ENCODE peak calls at places on chromosomes 5 and 9, in ten cellular contexts. Y, A, O, X, T, S, D, G, M and U are unnamed samples.

GRCh38 chr9:86600291-86600690 is 246.1 kb upstream of the TUT7 start:
- DNase-seq in Y (peak; percentile 58), A (no peak), O (no peak), X (no peak), T (no peak), S (no peak), D (no peak), G (no peak), M (no peak), U (no peak)

GRCh38 chr5:107389130-107389553 is 281.6 kb downstream of the EFNA5 start:
- DNase-seq in Y (peak; percentile 54), A (no peak), O (no peak), X (no peak), T (no peak), S (no peak), D (no peak), G (no peak), M (peak; percentile 9), U (no peak)

GRCh38 chr5:75434107-75434506 is 77.3 kb downstream of the CERT1 start:
- DNase-seq in Y (peak; percentile 17), A (no peak), O (no peak), X (no peak), T (no peak), S (no peak), D (no peak), G (no peak), M (no peak), U (no peak)

GRCh38 chr9:70053864-70054263 is 10.2 kb downstream of the MAMDC2 start:
- DNase-seq in Y (no peak), A (no peak), O (no peak), X (no peak), T (no peak), S (no peak), D (peak; percentile 23), G (peak; percentile 53), M (peak; percentile 32), U (no peak)

GRCh38 chr5:80711216-80711615 is 56.4 kb upstream of the DHFR start:
- DNase-seq in Y (no peak), A (no peak), O (no peak), X (no peak), T (no peak), S (no peak), D (no peak), G (no peak), M (no peak), U (no peak)

GRCh38 chr9:134403682-134404301 is 77.5 kb downstream of the RXRA start:
- DNase-seq in Y (peak; percentile 87), A (peak; percentile 91), O (no peak), X (peak; percentile 90), T (peak; percentile 85), S (peak; percentile 80), D (peak; percentile 84), G (peak; percentile 89), M (peak; percentile 90), U (peak; percentile 87)

GRCh38 chr9:137023583-137023991 is 4.5 kb downstream of the ABCA2 start:
- DNase-seq in Y (no peak), A (no peak), O (no peak), X (no peak), T (no peak), S (no peak), D (no peak), G (no peak), M (no peak), U (no peak)

GRCh38 chr9:77731930-77732329 is 83.8 kb upstream of the GNA14 start:
- DNase-seq in Y (no peak), A (no peak), O (no peak), X (no peak), T (no peak), S (no peak), D (no peak), G (no peak), M (no peak), U (no peak)

GRCh38 chr5:180303226-180304015 is 11.5 kb upstream of the MAPK9 start:
- DNase-seq in Y (no peak), A (no peak), O (no peak), X (no peak), T (no peak), S (no peak), D (no peak), G (no peak), M (peak; percentile 21), U (no peak)

GRCh38 chr5:180305481-180305880 is 13.6 kb upstream of the MAPK9 start:
- DNase-seq in Y (no peak), A (no peak), O (no peak), X (no peak), T (no peak), S (no peak), D (no peak), G (no peak), M (peak; percentile 85), U (no peak)

GRCh38 chr5:180304016-180304292 is 12.1 kb upstream of the MAPK9 start:
- DNase-seq in Y (no peak), A (no peak), O (no peak), X (no peak), T (no peak), S (no peak), D (no peak), G (no peak), M (no peak), U (no peak)

GRCh38 chr5:180306796-180307195 is 14.9 kb upstream of the MAPK9 start:
- DNase-seq in Y (no peak), A (no peak), O (no peak), X (no peak), T (no peak), S (no peak), D (no peak), G (no peak), M (no peak), U (no peak)

DNA sequence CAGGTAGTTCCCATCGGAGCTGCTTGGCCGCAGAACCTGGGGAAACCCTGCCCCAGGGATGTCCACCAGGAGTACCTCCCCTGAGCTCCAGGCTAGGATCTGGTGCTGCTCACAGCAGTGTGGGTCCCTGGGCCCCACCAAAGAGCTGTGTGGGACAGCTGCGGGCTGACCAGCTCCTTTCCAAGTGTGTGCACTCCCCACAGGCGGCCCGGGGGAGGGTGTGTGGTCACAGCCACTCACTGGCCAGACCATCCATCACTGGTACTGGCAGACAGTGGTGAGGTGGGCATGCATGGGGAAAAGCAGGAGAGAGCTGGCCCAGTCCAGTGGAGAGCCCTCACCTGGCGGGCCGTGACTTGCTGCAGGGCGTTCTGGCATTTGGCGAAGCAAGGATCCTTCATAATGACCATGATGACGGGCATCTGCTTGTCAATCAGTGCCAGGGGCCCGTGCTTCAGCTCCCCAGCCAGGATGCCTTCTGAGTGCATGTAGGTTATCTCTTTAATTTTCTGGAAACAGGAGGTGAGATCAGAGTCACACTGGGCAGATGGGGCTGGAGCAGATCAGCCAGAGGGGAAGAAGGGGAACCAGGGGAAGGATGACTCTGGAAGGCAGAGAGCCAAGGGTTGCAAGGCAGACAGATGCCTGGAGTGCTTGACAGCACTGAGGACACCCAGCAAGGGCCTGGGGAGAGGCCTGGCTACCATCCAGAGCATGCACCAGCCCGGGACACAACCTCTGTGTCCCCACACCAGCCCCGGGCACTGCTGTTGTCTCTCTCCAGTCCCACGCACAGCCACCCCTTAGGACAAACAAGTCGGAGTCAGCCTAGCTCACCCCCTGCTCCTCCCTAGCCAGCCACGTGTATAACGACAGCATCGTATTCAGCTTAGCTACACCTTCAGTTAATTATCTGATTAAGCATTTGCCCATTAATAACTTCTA is 12.8 kb upstream of the MAPK9 start:
- DNase-seq in Y (no peak), A (no peak), O (no peak), X (no peak), T (no peak), S (no peak), D (no peak), G (no peak), M (peak; percentile 31), U (no peak)
- H3K36me3 ChIP-seq in Y (peaks cover 18% of the 10 kb centered on the region), A (no peaks in the 10 kb centered on the region), O (peaks cover 30% of the 10 kb centered on the region), X (no peaks in the 10 kb centered on the region), T (no peaks in the 10 kb centered on the region), S (no peaks in the 10 kb centered on the region), D (no peaks in the 10 kb centered on the region), G (no peaks in the 10 kb centered on the region), M (no peaks in the 10 kb centered on the region), U (peaks cover 6% of the 10 kb centered on the region)

DNA sequence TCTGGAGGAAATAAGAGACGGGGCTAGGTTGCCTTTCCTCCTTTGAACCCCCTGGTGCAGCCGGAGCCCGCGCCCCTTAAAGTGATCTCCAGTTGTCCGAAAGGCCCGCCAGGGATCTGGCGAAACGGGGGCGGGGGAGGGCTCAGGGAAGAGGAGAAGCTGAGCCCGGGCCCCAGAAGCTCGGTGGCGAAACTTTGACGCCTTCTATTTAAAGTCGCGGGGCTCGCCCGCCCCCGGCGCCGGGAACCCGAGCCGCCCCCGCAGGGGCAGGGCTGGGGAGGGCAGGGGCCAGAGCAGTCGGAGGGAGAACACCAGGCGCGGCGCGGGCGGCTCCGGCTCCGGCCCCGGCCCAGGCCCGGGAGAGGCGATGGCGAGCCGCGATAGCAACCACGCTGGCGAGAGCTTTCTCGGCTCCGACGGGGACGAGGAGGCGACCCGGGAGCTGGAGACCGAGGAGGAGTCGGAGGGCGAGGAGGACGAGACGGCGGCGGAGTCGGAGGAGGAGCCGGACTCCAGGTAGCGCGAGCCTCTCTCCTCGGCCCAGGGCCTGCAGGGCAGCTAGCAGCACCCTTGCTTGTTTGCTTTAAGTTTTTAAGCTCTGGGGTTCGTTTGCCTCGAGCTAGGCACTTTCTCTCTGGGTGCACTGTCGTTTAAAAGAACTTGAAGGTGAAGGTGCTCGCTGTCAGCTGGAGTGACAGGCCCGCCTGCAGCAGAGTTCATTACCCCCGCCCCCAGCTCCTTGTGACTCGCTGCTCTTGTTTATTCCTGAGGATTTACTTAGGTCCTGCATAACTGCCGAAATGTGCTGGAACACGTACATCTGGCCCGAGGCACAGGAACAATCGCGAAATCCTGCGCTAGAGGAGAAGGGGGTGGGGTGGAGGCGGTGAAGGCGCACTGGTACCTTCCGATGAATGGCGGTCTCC is at the start of gene CMYA5:
- DNase-seq in Y (peak; percentile 33), A (peak; percentile 78), O (peak; percentile 78), X (peak; percentile 93), T (peak; percentile 63), S (peak; percentile 74), D (peak; percentile 66), G (peak; percentile 41), M (no peak), U (peak; percentile 84)
- H3K27ac ChIP-seq in Y (peak within 1 kb of the TSS; percentile 21), A (no peak within 1 kb of the TSS), O (no peak within 1 kb of the TSS), X (peak within 1 kb of the TSS; percentile 99), T (peak within 1 kb of the TSS; percentile 91), S (peak within 1 kb of the TSS; percentile 95), D (peak within 1 kb of the TSS; percentile 94), G (peak within 1 kb of the TSS; percentile 9), M (no peak within 1 kb of the TSS), U (no peak within 1 kb of the TSS)

DNA sequence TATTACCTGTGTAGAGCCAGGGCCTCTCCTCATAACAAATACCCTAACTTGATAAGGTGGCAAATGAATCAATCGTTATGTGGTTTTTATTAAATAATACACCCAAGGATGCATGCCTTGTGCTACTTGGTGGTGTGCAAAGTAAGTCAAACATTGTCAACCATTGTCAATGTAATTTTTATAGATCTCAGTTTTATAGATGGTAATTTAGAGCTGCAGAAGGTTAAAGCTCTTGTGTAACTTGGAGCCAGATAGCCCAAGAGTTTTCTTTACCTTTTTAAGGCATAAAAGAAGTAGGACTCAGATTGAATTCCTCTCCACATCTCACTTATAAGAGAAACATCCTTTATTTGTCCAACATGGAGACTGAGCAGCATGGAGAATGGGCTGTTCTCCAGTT is 304.7 kb downstream of the NTRK2 start:
- DNase-seq in Y (no peak), A (no peak), O (no peak), X (no peak), T (no peak), S (no peak), D (no peak), G (no peak), M (no peak), U (no peak)
- H3K36me3 ChIP-seq in Y (no peaks in the 10 kb centered on the region), A (no peaks in the 10 kb centered on the region), O (no peaks in the 10 kb centered on the region), X (no peaks in the 10 kb centered on the region), T (no peaks in the 10 kb centered on the region), S (no peaks in the 10 kb centered on the region), D (no peaks in the 10 kb centered on the region), G (no peaks in the 10 kb centered on the region), M (no peaks in the 10 kb centered on the region), U (no peaks in the 10 kb centered on the region)

GRCh38 chr5:16542275-16542674 is 74.5 kb downstream of the RETREG1 start:
- DNase-seq in Y (no peak), A (no peak), O (no peak), X (no peak), T (no peak), S (no peak), D (no peak), G (no peak), M (no peak), U (no peak)
- H3K27ac ChIP-seq in Y (no peak overlapping the region), A (no peak overlapping the region), O (no peak overlapping the region), X (peak overlapping the region; percentile 84), T (peak overlapping the region; percentile 11), S (no peak overlapping the region), D (no peak overlapping the region), G (no peak overlapping the region), M (no peak overlapping the region), U (no peak overlapping the region)